ENCODE peak calls at places on chromosomes 16 and 17, in eight cellular contexts. F is breast epithelium, E is IMR-90, Q is colonic mucosa, N is spleen, C is Karpas-422, O is psoas muscle, U is trophoblast cell. A is an unnamed sample.

GRCh38 chr16:17138801-17139200 is 332.0 kb downstream of the XYLT1 start:
- DNase-seq in N (no peak), Q (no peak), U (no peak), O (no peak), E (peak; percentile 7), F (no peak), C (no peak), A (no peak)

GRCh38 chr16:3022208-3022696 is 1.5 kb downstream of the HCFC1R1 start:
- DNase-seq in U (peak; percentile 92), F (peak; percentile 92), E (peak; percentile 95), Q (peak; percentile 88), O (peak; percentile 95), N (peak; percentile 87), C (peak; percentile 62), A (no peak)

GRCh38 chr17:45646288-45646988 is 137.7 kb upstream of the CRHR1 start:
- DNase-seq in Q (no peak), U (no peak), C (no peak), E (no peak), O (no peak), F (no peak), N (peak; percentile 29), A (no peak)

GRCh38 chr17:28712037-28712704 is 483 bp upstream of the PROCA1 start:
- DNase-seq in U (peak; percentile 46), O (peak; percentile 46), N (peak; percentile 94), F (no peak), E (no peak), C (peak; percentile 90), Q (peak; percentile 56), A (no peak)

GRCh38 chr17:66142428-66142827 is 49.5 kb downstream of the CEP112 start:
- DNase-seq in Q (no peak), F (no peak), N (no peak), C (no peak), O (no peak), U (no peak), E (no peak), A (no peak)

GRCh38 chr17:79038545-79039135 is 14.7 kb downstream of the C1QTNF1 start:
- DNase-seq in F (peak; percentile 49), N (peak; percentile 41), O (peak; percentile 75), Q (no peak), C (no peak), E (peak; percentile 96), U (peak; percentile 55), A (no peak)

GRCh38 chr17:63395075-63395815 is 50.9 kb downstream of the CYB561 start:
- DNase-seq in O (no peak), F (no peak), Q (no peak), E (peak; percentile 73), U (no peak), N (no peak), C (no peak), A (no peak)

GRCh38 chr16:20740007-20740883 is 1.4 kb downstream of the THUMPD1 start:
- DNase-seq in U (no peak), F (no peak), E (no peak), Q (peak; percentile 33), C (peak; percentile 62), N (no peak), O (no peak), A (no peak)

GRCh38 chr17:51079049-51079448 is 41.6 kb downstream of the SPAG9 start:
- DNase-seq in O (no peak), N (no peak), U (no peak), C (no peak), F (no peak), Q (no peak), E (peak; percentile 69), A (no peak)

GRCh38 chr16:81485824-81486554 is 41.4 kb downstream of the CMIP start:
- DNase-seq in N (no peak), Q (no peak), F (no peak), O (peak; percentile 44), E (no peak), C (no peak), U (peak; percentile 32), A (no peak)

GRCh38 chr17:52604105-52604504 is 445.6 kb upstream of the CA10 start:
- DNase-seq in U (no peak), C (no peak), O (no peak), F (no peak), Q (no peak), E (no peak), N (no peak), A (no peak)

DNA sequence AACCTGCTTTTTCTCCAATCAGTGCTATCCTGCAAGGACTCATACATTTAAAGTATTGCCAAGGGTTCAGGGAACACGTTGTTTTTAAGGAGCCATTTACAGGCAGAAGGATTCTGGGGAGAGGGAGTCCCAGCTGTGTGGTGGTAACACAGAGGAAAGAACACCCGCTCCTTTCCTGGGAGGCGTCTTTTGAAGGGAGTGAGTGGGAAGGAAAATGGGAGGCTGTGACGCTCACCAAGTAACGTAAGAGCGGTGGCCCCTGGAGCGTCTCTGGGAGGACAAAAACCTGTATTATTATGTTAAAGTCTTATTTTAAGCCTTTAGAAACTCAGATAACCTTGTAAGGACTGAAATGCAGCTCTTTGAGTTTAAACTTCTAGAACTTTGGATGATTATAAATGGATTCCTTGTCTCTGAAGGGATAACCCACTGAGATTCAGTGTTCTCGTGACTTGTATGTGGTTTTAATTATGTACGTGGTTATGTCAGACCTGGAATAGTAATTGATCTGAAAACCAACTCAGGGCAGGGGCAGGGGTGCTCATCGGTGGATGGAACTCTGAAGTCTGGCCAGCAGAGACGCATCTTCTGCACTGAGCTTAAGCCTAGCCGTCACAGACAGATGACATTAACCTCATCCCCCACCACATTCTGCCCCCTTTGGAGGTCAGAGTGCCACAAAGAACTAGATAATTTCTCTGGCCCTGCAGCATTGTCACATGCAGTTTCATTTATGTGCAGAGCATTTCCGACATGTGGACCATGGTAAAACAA is 41.9 kb upstream of the SLC12A3 start:
- DNase-seq in U (no peak), N (no peak), F (no peak), E (no peak), C (no peak), O (no peak), Q (no peak), A (no peak)
- H3K27ac ChIP-seq in U (no peak overlapping the region), N (no peak overlapping the region), F (no peak overlapping the region), E (no peak overlapping the region), C (no peak overlapping the region), O (no peak overlapping the region), Q (no peak overlapping the region), A (no peak overlapping the region)

DNA sequence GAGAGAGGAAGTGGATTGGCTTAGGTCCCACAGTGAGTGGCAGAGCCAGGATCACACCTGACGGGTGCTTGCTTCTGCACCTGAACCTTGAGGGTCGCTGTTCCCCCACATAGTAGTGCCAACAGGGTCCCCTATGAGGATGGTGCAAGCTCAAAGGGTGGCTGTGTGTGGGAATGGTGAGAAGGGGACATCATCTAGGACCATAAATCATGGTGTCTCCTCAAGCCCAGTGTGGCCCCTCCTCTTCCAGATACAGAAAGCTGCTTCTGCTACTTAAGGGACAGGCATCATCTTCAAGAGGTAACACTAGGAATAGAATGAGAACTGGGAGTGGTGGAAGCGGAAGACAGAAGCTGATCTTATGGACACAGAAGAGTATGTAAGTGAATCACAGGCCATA is 83.0 kb upstream of the HNF1B start:
- DNase-seq in O (no peak), C (peak; percentile 53), E (no peak), N (no peak), F (no peak), U (no peak), Q (no peak), A (no peak)
- H3K27ac ChIP-seq in O (no peak overlapping the region), C (peak overlapping the region; percentile 100), E (no peak overlapping the region), N (no peak overlapping the region), F (no peak overlapping the region), U (no peak overlapping the region), Q (no peak overlapping the region), A (no peak overlapping the region)

GRCh38 chr17:965311-965989 is 14.1 kb downstream of the NXN start:
- DNase-seq in C (no peak), O (no peak), N (no peak), E (peak; percentile 79), U (no peak), Q (no peak), F (no peak), A (no peak)

GRCh38 chr17:964881-965280 is 14.7 kb downstream of the NXN start:
- DNase-seq in Q (no peak), E (no peak), U (no peak), C (no peak), F (no peak), N (no peak), O (no peak), A (no peak)

GRCh38 chr17:958712-959451 is 20.7 kb downstream of the NXN start:
- DNase-seq in O (no peak), C (no peak), Q (no peak), U (no peak), E (no peak), N (peak; percentile 52), F (no peak), A (no peak)

GRCh38 chr17:962166-962565 is 17.4 kb downstream of the NXN start:
- DNase-seq in E (no peak), O (no peak), Q (no peak), N (no peak), U (no peak), F (no peak), C (no peak), A (no peak)

GRCh38 chr17:962650-963049 is 16.9 kb downstream of the NXN start:
- DNase-seq in F (no peak), Q (no peak), C (no peak), N (no peak), U (no peak), O (no peak), E (no peak), A (no peak)
- H3K27ac ChIP-seq in F (no peak overlapping the region), Q (no peak overlapping the region), C (no peak overlapping the region), N (no peak overlapping the region), U (no peak overlapping the region), O (no peak overlapping the region), E (no peak overlapping the region), A (no peak overlapping the region)

DNA sequence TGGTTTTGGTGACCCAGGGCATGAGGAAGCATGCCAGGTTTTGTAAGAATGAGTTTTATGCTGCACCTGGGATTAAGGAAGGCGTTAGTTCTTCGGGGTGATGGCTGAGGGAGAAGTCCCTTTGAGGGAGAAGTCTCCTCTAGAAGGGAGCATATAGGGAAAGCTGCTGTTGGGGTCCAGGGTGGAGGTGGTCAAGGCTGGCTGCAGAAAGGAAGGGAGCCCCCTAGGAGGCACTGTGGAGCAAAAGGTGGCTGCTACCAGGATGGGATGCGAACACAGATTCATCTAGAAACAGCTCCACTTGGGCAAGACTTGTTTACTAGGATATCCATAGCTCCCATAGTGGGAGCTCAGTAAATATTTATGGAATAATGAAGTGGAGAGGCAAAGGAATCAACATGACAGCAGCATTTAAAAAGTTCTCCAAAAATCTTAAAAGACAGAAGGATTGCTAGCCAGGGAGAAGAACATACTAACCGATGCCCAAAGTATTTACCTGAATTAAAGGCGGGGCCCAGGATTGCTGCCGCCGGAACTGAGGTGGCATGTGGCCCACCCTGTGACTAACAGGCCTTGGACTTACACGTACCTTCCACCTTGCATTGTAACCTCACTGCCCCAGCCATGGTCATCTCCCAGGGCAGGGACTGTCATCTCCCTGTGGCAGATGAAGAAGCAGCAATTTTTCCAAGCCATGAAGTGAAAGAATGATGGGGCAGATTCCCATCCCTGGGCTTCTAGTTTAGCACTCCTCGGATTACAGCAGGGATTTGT is 7.1 kb upstream of the LPCAT2 start:
- DNase-seq in F (no peak), Q (peak; percentile 52), N (no peak), E (no peak), C (no peak), U (no peak), O (no peak), A (no peak)
- H3K27ac ChIP-seq in F (no peak overlapping the region), Q (peak overlapping the region; percentile 66), N (no peak overlapping the region), E (peak overlapping the region; percentile 41), C (no peak overlapping the region), U (peak overlapping the region; percentile 97), O (no peak overlapping the region), A (peak overlapping the region; percentile 82)

GRCh38 chr16:57630402-57630787 is 2.0 kb downstream of the ADGRG1 start:
- DNase-seq in U (peak; percentile 25), F (no peak), E (no peak), O (no peak), N (no peak), C (no peak), Q (no peak), A (no peak)
- H3K27ac ChIP-seq in U (no peak overlapping the region), F (peak overlapping the region; percentile 79), E (no peak overlapping the region), O (peak overlapping the region; percentile 50), N (no peak overlapping the region), C (no peak overlapping the region), Q (no peak overlapping the region), A (peak overlapping the region; percentile 84)